ENCODE peak calls at places on chromosomes 1 and 21, in five cellular contexts. E is GM12878, Y is GM12892, W is K562, C is SK-N-SH. J is an unnamed sample.

GRCh38 chr1:39006287-39006686 is 15.2 kb downstream of the AKIRIN1 start:
- DNase-seq in E (no peak), Y (no peak), W (no peak), C (no peak), J (no peak)

GRCh38 chr1:89547563-89548485 is 23.2 kb downstream of the LRRC8B start:
- DNase-seq in E (no peak), Y (no peak), W (peak), C (peak), J (no peak)

GRCh38 chr1:44784094-44785026 is 3.6 kb downstream of the BEST4 start:
- DNase-seq in E (no peak), Y (no peak), W (no peak), C (peak), J (no peak)

GRCh38 chr1:7702365-7702764 is 68.7 kb upstream of the VAMP3 start:
- DNase-seq in E (no peak), Y (no peak), W (no peak), C (no peak), J (no peak)

GRCh38 chr1:85801520-85801919 is 93.3 kb upstream of the ZNHIT6 start:
- DNase-seq in E (no peak), Y (no peak), W (no peak), C (no peak), J (no peak)

GRCh38 chr21:17352937-17353655 is 159.7 kb upstream of the CXADR start:
- DNase-seq in E (no peak), Y (no peak), W (no peak), C (no peak), J (no peak)

GRCh38 chr1:207069059-207069458 is 16.0 kb downstream of the PFKFB2 start:
- DNase-seq in E (no peak), Y (no peak), W (no peak), C (no peak), J (no peak)

GRCh38 chr1:98053471-98054366 is 132.9 kb upstream of the DPYD start:
- DNase-seq in E (no peak), Y (peak), W (peak), C (peak), J (peak)

GRCh38 chr21:45698493-45698947 is 55.0 kb downstream of the PCBP3 start:
- DNase-seq in E (no peak), Y (no peak), W (no peak), C (no peak), J (no peak)

GRCh38 chr1:180170569-180170968 is 15.9 kb downstream of the QSOX1 start:
- DNase-seq in E (no peak), Y (no peak), W (no peak), C (no peak), J (no peak)

GRCh38 chr1:12157366-12158231 is 9.2 kb upstream of the TNFRSF1B start:
- DNase-seq in E (no peak), Y (no peak), W (no peak), C (no peak), J (no peak)
- TF ChIP-seq TAF1 in E (no peak), Y (no peak), W (no peak), C (no peak), J (no peak)

GRCh38 chr1:54645806-54646676 is 4.5 kb downstream of the MROH7 start:
- DNase-seq in E (no peak), Y (no peak), W (no peak), C (no peak), J (no peak)
- TF ChIP-seq TAF1 in E (no peak), Y (no peak), W (no peak), C (no peak), J (no peak)

DNA sequence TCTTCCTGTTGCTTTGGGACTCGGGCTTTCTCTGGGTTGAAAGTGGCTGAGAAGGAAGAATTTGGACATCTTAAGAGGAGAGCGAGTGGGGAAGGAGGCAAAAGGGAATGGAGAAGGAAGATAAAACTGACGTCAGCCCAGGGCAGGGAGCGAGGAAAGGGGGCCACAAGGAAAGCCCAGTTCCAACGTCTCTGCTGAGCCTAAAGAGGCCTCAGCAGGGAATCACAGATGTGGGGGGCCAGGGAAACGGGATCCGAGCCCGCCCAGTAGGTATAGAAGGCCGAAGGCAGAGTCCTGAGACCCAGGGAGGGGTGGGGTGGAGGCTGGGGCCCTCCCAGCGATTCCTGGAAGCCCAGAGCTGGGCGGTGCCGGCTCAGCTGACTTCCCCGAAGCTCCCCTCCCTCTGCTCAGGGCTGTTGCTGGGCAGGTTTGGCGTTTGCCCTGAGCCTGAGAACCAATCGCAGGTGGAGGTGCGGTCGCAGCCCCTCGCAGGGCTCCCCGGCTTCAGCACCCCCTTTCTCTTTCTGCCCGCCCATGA is 12.7 kb downstream of the ADAMTSL4 start:
- DNase-seq in E (no peak), Y (peak), W (peak), C (peak), J (no peak)
- TF ChIP-seq TAF1 in E (no peak), Y (no peak), W (peak), C (no peak), J (peak)

GRCh38 chr1:52140633-52141512 is 1.0 kb upstream of the ZFYVE9 start:
- DNase-seq in E (no peak), Y (no peak), W (no peak), C (peak), J (no peak)
- TF ChIP-seq TAF1 in E (no peak), Y (no peak), W (no peak), C (no peak), J (no peak)

GRCh38 chr1:34590211-34590623 is 164.6 kb upstream of the GJB5 start:
- DNase-seq in E (peak), Y (no peak), W (peak), C (peak), J (no peak)
- TF ChIP-seq TAF1 in E (no peak), Y (no peak), W (no peak), C (no peak), J (no peak)